ENCODE peak calls at places on chromosomes 6 and 20, in ten cellular contexts. One of them, this sample, is unnamed.

GRCh38 chr6:33082702-33083101 is 6.9 kb downstream of the HLA-DPB1 start:
- DNase-seq in adipocyte: peak
- DNase-seq in MV-4-11: peak
- DNase-seq in dorsolateral prefrontal cortex: no peak
- DNase-seq in sigmoid colon: no peak
- DNase-seq in naive thymus-derived CD8-positive, alpha-beta T cell: peak
- DNase-seq in left cardiac atrium: no peak
- DNase-seq in ELR: peak
- DNase-seq in NCI-H1105 treated with DMSO at 0.1 percent for 48 hours: no peak
- DNase-seq in anterior cingulate cortex: peak
- DNase-seq in this sample: peak

GRCh38 chr6:85111481-85112001 is 338.3 kb upstream of the NT5E start:
- DNase-seq in adipocyte: no peak
- DNase-seq in MV-4-11: no peak
- DNase-seq in dorsolateral prefrontal cortex: no peak
- DNase-seq in sigmoid colon: no peak
- DNase-seq in naive thymus-derived CD8-positive, alpha-beta T cell: no peak
- DNase-seq in left cardiac atrium: peak
- DNase-seq in ELR: no peak
- DNase-seq in NCI-H1105 treated with DMSO at 0.1 percent for 48 hours: no peak
- DNase-seq in anterior cingulate cortex: no peak
- DNase-seq in this sample: no peak

GRCh38 chr20:34385464-34385863 is 22.4 kb downstream of the ITCH start:
- DNase-seq in adipocyte: no peak
- DNase-seq in MV-4-11: peak
- DNase-seq in dorsolateral prefrontal cortex: no peak
- DNase-seq in sigmoid colon: no peak
- DNase-seq in naive thymus-derived CD8-positive, alpha-beta T cell: no peak
- DNase-seq in left cardiac atrium: no peak
- DNase-seq in ELR: no peak
- DNase-seq in NCI-H1105 treated with DMSO at 0.1 percent for 48 hours: no peak
- DNase-seq in anterior cingulate cortex: no peak
- DNase-seq in this sample: no peak

GRCh38 chr20:50293244-50294139 is 102.9 kb downstream of the CEBPB start:
- DNase-seq in adipocyte: no peak
- DNase-seq in MV-4-11: no peak
- DNase-seq in dorsolateral prefrontal cortex: no peak
- DNase-seq in sigmoid colon: no peak
- DNase-seq in naive thymus-derived CD8-positive, alpha-beta T cell: no peak
- DNase-seq in left cardiac atrium: no peak
- DNase-seq in ELR: no peak
- DNase-seq in NCI-H1105 treated with DMSO at 0.1 percent for 48 hours: no peak
- DNase-seq in anterior cingulate cortex: no peak
- DNase-seq in this sample: no peak

GRCh38 chr6:53982361-53983050 is 128.7 kb upstream of the MLIP start:
- DNase-seq in adipocyte: no peak
- DNase-seq in MV-4-11: no peak
- DNase-seq in dorsolateral prefrontal cortex: no peak
- DNase-seq in sigmoid colon: no peak
- DNase-seq in naive thymus-derived CD8-positive, alpha-beta T cell: no peak
- DNase-seq in left cardiac atrium: no peak
- DNase-seq in ELR: peak
- DNase-seq in NCI-H1105 treated with DMSO at 0.1 percent for 48 hours: no peak
- DNase-seq in anterior cingulate cortex: no peak
- DNase-seq in this sample: peak

GRCh38 chr20:50528804-50529351 is 18.7 kb downstream of the PTPN1 start:
- DNase-seq in adipocyte: no peak
- DNase-seq in MV-4-11: no peak
- DNase-seq in dorsolateral prefrontal cortex: no peak
- DNase-seq in sigmoid colon: no peak
- DNase-seq in naive thymus-derived CD8-positive, alpha-beta T cell: no peak
- DNase-seq in left cardiac atrium: no peak
- DNase-seq in ELR: no peak
- DNase-seq in NCI-H1105 treated with DMSO at 0.1 percent for 48 hours: no peak
- DNase-seq in anterior cingulate cortex: no peak
- DNase-seq in this sample: peak

GRCh38 chr20:5845686-5846651 is 95.8 kb downstream of the SHLD1 start:
- DNase-seq in adipocyte: peak
- DNase-seq in MV-4-11: peak
- DNase-seq in dorsolateral prefrontal cortex: no peak
- DNase-seq in sigmoid colon: no peak
- DNase-seq in naive thymus-derived CD8-positive, alpha-beta T cell: no peak
- DNase-seq in left cardiac atrium: no peak
- DNase-seq in ELR: peak
- DNase-seq in NCI-H1105 treated with DMSO at 0.1 percent for 48 hours: peak
- DNase-seq in anterior cingulate cortex: no peak
- DNase-seq in this sample: peak

GRCh38 chr6:158095031-158095430 is 73.0 kb downstream of the SERAC1 start:
- DNase-seq in adipocyte: peak
- DNase-seq in MV-4-11: peak
- DNase-seq in dorsolateral prefrontal cortex: no peak
- DNase-seq in sigmoid colon: no peak
- DNase-seq in naive thymus-derived CD8-positive, alpha-beta T cell: no peak
- DNase-seq in left cardiac atrium: no peak
- DNase-seq in ELR: no peak
- DNase-seq in NCI-H1105 treated with DMSO at 0.1 percent for 48 hours: no peak
- DNase-seq in anterior cingulate cortex: no peak
- DNase-seq in this sample: no peak

GRCh38 chr6:72461144-72461543 is 160.7 kb upstream of the KCNQ5 start:
- DNase-seq in adipocyte: peak
- DNase-seq in MV-4-11: no peak
- DNase-seq in dorsolateral prefrontal cortex: no peak
- DNase-seq in sigmoid colon: no peak
- DNase-seq in naive thymus-derived CD8-positive, alpha-beta T cell: no peak
- DNase-seq in left cardiac atrium: no peak
- DNase-seq in ELR: no peak
- DNase-seq in NCI-H1105 treated with DMSO at 0.1 percent for 48 hours: no peak
- DNase-seq in anterior cingulate cortex: no peak
- DNase-seq in this sample: peak

GRCh38 chr6:62175195-62175594 is 110.8 kb downstream of the KHDRBS2 start:
- DNase-seq in adipocyte: no peak
- DNase-seq in MV-4-11: no peak
- DNase-seq in dorsolateral prefrontal cortex: no peak
- DNase-seq in sigmoid colon: no peak
- DNase-seq in naive thymus-derived CD8-positive, alpha-beta T cell: no peak
- DNase-seq in left cardiac atrium: no peak
- DNase-seq in ELR: no peak
- DNase-seq in NCI-H1105 treated with DMSO at 0.1 percent for 48 hours: no peak
- DNase-seq in anterior cingulate cortex: no peak
- DNase-seq in this sample: no peak

GRCh38 chr6:157088841-157089240 is 234.5 kb downstream of the TMEM242 start:
- DNase-seq in adipocyte: no peak
- DNase-seq in MV-4-11: no peak
- DNase-seq in dorsolateral prefrontal cortex: no peak
- DNase-seq in sigmoid colon: no peak
- DNase-seq in naive thymus-derived CD8-positive, alpha-beta T cell: no peak
- DNase-seq in left cardiac atrium: no peak
- DNase-seq in ELR: no peak
- DNase-seq in NCI-H1105 treated with DMSO at 0.1 percent for 48 hours: no peak
- DNase-seq in anterior cingulate cortex: no peak
- DNase-seq in this sample: no peak

GRCh38 chr6:20952605-20953004 is 418.3 kb downstream of the CDKAL1 start:
- DNase-seq in adipocyte: peak
- DNase-seq in MV-4-11: no peak
- DNase-seq in dorsolateral prefrontal cortex: peak
- DNase-seq in sigmoid colon: no peak
- DNase-seq in naive thymus-derived CD8-positive, alpha-beta T cell: no peak
- DNase-seq in left cardiac atrium: peak
- DNase-seq in ELR: peak
- DNase-seq in NCI-H1105 treated with DMSO at 0.1 percent for 48 hours: no peak
- DNase-seq in anterior cingulate cortex: no peak
- DNase-seq in this sample: peak

GRCh38 chr6:90790696-90791095 is 203.8 kb upstream of the MAP3K7 start:
- DNase-seq in adipocyte: peak
- DNase-seq in MV-4-11: no peak
- DNase-seq in dorsolateral prefrontal cortex: no peak
- DNase-seq in sigmoid colon: no peak
- DNase-seq in naive thymus-derived CD8-positive, alpha-beta T cell: no peak
- DNase-seq in left cardiac atrium: no peak
- DNase-seq in ELR: peak
- DNase-seq in NCI-H1105 treated with DMSO at 0.1 percent for 48 hours: no peak
- DNase-seq in anterior cingulate cortex: no peak
- DNase-seq in this sample: peak

GRCh38 chr6:2072450-2072849 is 173.0 kb downstream of the GMDS start:
- DNase-seq in adipocyte: peak
- DNase-seq in MV-4-11: no peak
- DNase-seq in dorsolateral prefrontal cortex: no peak
- DNase-seq in sigmoid colon: no peak
- DNase-seq in naive thymus-derived CD8-positive, alpha-beta T cell: no peak
- DNase-seq in left cardiac atrium: no peak
- DNase-seq in ELR: no peak
- DNase-seq in NCI-H1105 treated with DMSO at 0.1 percent for 48 hours: no peak
- DNase-seq in anterior cingulate cortex: no peak
- DNase-seq in this sample: peak

GRCh38 chr6:114100421-114100820 is 129.5 kb upstream of the HDAC2 start:
- DNase-seq in adipocyte: no peak
- DNase-seq in MV-4-11: no peak
- DNase-seq in dorsolateral prefrontal cortex: no peak
- DNase-seq in sigmoid colon: no peak
- DNase-seq in naive thymus-derived CD8-positive, alpha-beta T cell: no peak
- DNase-seq in left cardiac atrium: no peak
- DNase-seq in ELR: peak
- DNase-seq in NCI-H1105 treated with DMSO at 0.1 percent for 48 hours: no peak
- DNase-seq in anterior cingulate cortex: no peak
- DNase-seq in this sample: peak